ENCODE peak calls at places on chromosomes 16 and 17, in four cellular contexts. N, V, I and E are unnamed samples.
A peak's percentile ranks its signal among the peaks of the same experiment; 100 is the strongest.

GRCh38 chr17:7673239-7673638 is 14.1 kb downstream of the TP53 start:
- DNase-seq in V (no peak), N (no peak), I (no peak), E (no peak)

GRCh38 chr16:58116046-58116445 is 13.1 kb downstream of the CFAP20 start:
- DNase-seq in I (no peak), V (no peak), N (no peak), E (no peak)

GRCh38 chr16:3153077-3153368 is 18.2 kb downstream of the ZNF213 start:
- DNase-seq in N (no peak), I (no peak), V (no peak), E (no peak)

GRCh38 chr16:26667271-26667703 is 399.4 kb upstream of the C16orf82 start:
- DNase-seq in I (no peak), N (no peak), V (no peak), E (no peak)

GRCh38 chr17:79955961-79956735 is 79.5 kb downstream of the TBC1D16 start:
- DNase-seq in V (peak; percentile 37), N (no peak), I (no peak), E (no peak)

GRCh38 chr17:41492351-41492750 is 2.6 kb upstream of the KRT36 start:
- DNase-seq in I (no peak), V (no peak), N (no peak), E (no peak)

GRCh38 chr17:80980397-80981061 is 11.1 kb upstream of the CHMP6 start:
- DNase-seq in V (no peak), I (peak; percentile 67), N (no peak), E (no peak)

GRCh38 chr17:38892083-38892482 is 22.2 kb downstream of the LASP1 start:
- DNase-seq in I (no peak), N (no peak), V (no peak), E (no peak)

GRCh38 chr16:84648595-84649510 is 542 bp downstream of the KLHL36 start:
- DNase-seq in N (peak; percentile 52), I (peak; percentile 40), V (no peak), E (no peak)

GRCh38 chr17:45371414-45372324 is 54.8 kb upstream of the MAP3K14 start:
- DNase-seq in V (peak; percentile 88), N (peak; percentile 73), I (peak; percentile 98), E (no peak)

GRCh38 chr16:24525970-24526559 is 13.3 kb upstream of the RBBP6 start:
- DNase-seq in I (peak; percentile 82), V (no peak), N (no peak), E (no peak)

GRCh38 chr17:10013360-10014112 is 108.5 kb upstream of the RCVRN start:
- DNase-seq in V (no peak), N (no peak), I (peak; percentile 36), E (no peak)

GRCh38 chr17:32590974-32591373 is 104.2 kb downstream of the CDK5R1 start:
- DNase-seq in V (no peak), N (no peak), I (no peak), E (no peak)

GRCh38 chr17:9755083-9755482 is 36.3 kb downstream of the DHRS7C start:
- DNase-seq in I (peak; percentile 10), V (no peak), N (no peak), E (no peak)

GRCh38 chr16:30724641-30725464 is 23.4 kb upstream of the PHKG2 start:
- DNase-seq in I (no peak), N (peak; percentile 43), V (no peak), E (no peak)

GRCh38 chr17:11150946-11151345 is 90.1 kb upstream of the SHISA6 start:
- DNase-seq in V (no peak), I (no peak), N (no peak), E (no peak)

GRCh38 chr17:57569021-57569420 is 176.1 kb downstream of the CCDC182 start:
- DNase-seq in N (no peak), I (no peak), V (no peak), E (no peak)

GRCh38 chr17:74994440-74994839 is 7.0 kb downstream of the CDR2L start:
- DNase-seq in I (peak; percentile 73), V (no peak), N (no peak), E (no peak)

GRCh38 chr17:9028632-9029570 is 7.6 kb downstream of the NTN1 start:
- DNase-seq in I (no peak), N (no peak), V (no peak), E (no peak)

GRCh38 chr17:57666946-57667345 is 78.2 kb downstream of the CCDC182 start:
- DNase-seq in N (no peak), I (no peak), V (peak; percentile 31), E (no peak)

GRCh38 chr17:77926144-77926543 is 32.4 kb upstream of the TNRC6C start:
- DNase-seq in I (no peak), N (no peak), V (no peak), E (no peak)

GRCh38 chr16:85461814-85462404 is 151.2 kb upstream of the GSE1 start:
- DNase-seq in V (no peak), I (peak; percentile 76), N (no peak), E (no peak)

GRCh38 chr16:70570967-70571570 is 47.5 kb downstream of the SF3B3 start:
- DNase-seq in V (no peak), I (no peak), N (no peak), E (no peak)

GRCh38 chr17:54901230-54901847 is 687 bp downstream of the TOM1L1 start:
- DNase-seq in V (no peak), N (no peak), I (peak; percentile 71), E (no peak)

GRCh38 chr17:54900457-54901229 is at the start of gene TOM1L1:
- DNase-seq in I (peak; percentile 80), V (peak; percentile 83), N (peak; percentile 53), E (no peak)

GRCh38 chr17:54902017-54902416 is 1.4 kb downstream of the TOM1L1 start:
- DNase-seq in I (no peak), V (no peak), N (no peak), E (no peak)

GRCh38 chr17:54902611-54903010 is 2.0 kb downstream of the TOM1L1 start:
- DNase-seq in N (no peak), I (no peak), V (no peak), E (no peak)

DNA sequence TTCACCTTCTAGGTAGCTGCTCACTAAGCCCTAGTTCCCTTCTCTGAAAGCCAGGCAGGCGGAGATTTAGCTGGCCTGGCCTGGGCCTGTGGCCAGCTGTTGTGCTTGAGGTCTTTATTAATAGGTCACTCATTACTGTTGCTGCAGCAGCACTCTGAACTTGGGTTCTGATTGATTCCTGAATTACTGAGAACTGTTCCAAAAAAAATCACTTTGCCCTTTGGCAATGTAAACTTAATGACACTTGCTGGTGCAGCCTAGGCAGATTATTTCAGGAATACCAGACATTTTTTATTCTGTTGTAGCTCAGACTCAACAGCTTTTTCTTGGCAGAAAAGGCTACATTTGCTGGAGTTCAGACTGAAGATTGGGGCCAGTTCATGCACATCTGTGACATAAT is 2.7 kb downstream of the TOM1L1 start:
- DNase-seq in V (no peak), N (peak; percentile 11), I (peak; percentile 10), E (no peak)
- H3K27ac ChIP-seq in V (no peak overlapping the region), N (no peak overlapping the region), I (no peak overlapping the region), E (no peak overlapping the region)

GRCh38 chr16:89613101-89613953 is at the start of gene DPEP1:
- DNase-seq in N (no peak), V (no peak), I (no peak), E (no peak)
- H3K4me3 ChIP-seq in N (no peak within 1 kb of the TSS), V (no peak within 1 kb of the TSS), I (no peak within 1 kb of the TSS), E (no peak within 1 kb of the TSS)

GRCh38 chr17:55773671-55774070 is 22.8 kb downstream of the PCTP start:
- DNase-seq in I (no peak), V (no peak), N (no peak), E (no peak)
- H3K27ac ChIP-seq in I (no peak overlapping the region), V (no peak overlapping the region), N (no peak overlapping the region), E (no peak overlapping the region)

GRCh38 chr17:44362479-44362963 is 1.1 kb downstream of the FAM171A2 start:
- DNase-seq in V (no peak), I (peak; percentile 16), N (no peak), E (no peak)
- H3K4me3 ChIP-seq in V (peak overlapping the region; percentile 85), I (peak overlapping the region; percentile 80), N (peak overlapping the region; percentile 46), E (no peak overlapping the region)